ENCODE peak calls at places on chromosomes 1 and 21, in nine cellular contexts. One of them, this sample, is unnamed.

GRCh38 chr1:52032785-52033131 is 852 bp downstream of the KTI12 start:
- DNase-seq in T-cell: no peak
- DNase-seq in AG04449: no peak
- DNase-seq in H54: peak; percentile 23
- DNase-seq in glutamatergic neuron: peak; percentile 55
- DNase-seq in stimulated activated CD4-positive, alpha-beta T cell treated with anti-CD3 and anti-CD28 coated beads, Interleukin-4, amount 100 ng/mL, for 48 hours: no peak
- DNase-seq in neural progenitor cell: no peak
- DNase-seq in Caki2: peak; percentile 40
- DNase-seq in NCI-H1930: peak; percentile 27
- DNase-seq in this sample: peak; percentile 59

GRCh38 chr1:19424651-19425570 is 60.4 kb downstream of the CAPZB start:
- DNase-seq in H54: no peak
- DNase-seq in Caki2: no peak
- DNase-seq in AG04449: no peak
- DNase-seq in NCI-H1930: no peak
- DNase-seq in glutamatergic neuron: no peak
- DNase-seq in T-cell: no peak
- DNase-seq in neural progenitor cell: no peak
- DNase-seq in stimulated activated CD4-positive, alpha-beta T cell treated with anti-CD3 and anti-CD28 coated beads, Interleukin-4, amount 100 ng/mL, for 48 hours: no peak
- DNase-seq in this sample: no peak

GRCh38 chr1:16236495-16237342 is at the start of gene CPLANE2:
- DNase-seq in Caki2: peak; percentile 79
- DNase-seq in T-cell: peak; percentile 93
- DNase-seq in stimulated activated CD4-positive, alpha-beta T cell treated with anti-CD3 and anti-CD28 coated beads, Interleukin-4, amount 100 ng/mL, for 48 hours: peak; percentile 94
- DNase-seq in neural progenitor cell: peak; percentile 97
- DNase-seq in glutamatergic neuron: peak; percentile 96
- DNase-seq in NCI-H1930: peak; percentile 90
- DNase-seq in AG04449: no peak
- DNase-seq in H54: peak; percentile 75
- DNase-seq in this sample: peak; percentile 92

GRCh38 chr21:40546657-40547056 is 300.3 kb downstream of the DSCAM start:
- DNase-seq in AG04449: no peak
- DNase-seq in T-cell: no peak
- DNase-seq in stimulated activated CD4-positive, alpha-beta T cell treated with anti-CD3 and anti-CD28 coated beads, Interleukin-4, amount 100 ng/mL, for 48 hours: no peak
- DNase-seq in H54: no peak
- DNase-seq in neural progenitor cell: no peak
- DNase-seq in NCI-H1930: no peak
- DNase-seq in Caki2: no peak
- DNase-seq in glutamatergic neuron: no peak
- DNase-seq in this sample: no peak

GRCh38 chr1:191963286-191963685 is 195.0 kb upstream of the RGS18 start:
- DNase-seq in T-cell: no peak
- DNase-seq in AG04449: peak; percentile 17
- DNase-seq in glutamatergic neuron: no peak
- DNase-seq in stimulated activated CD4-positive, alpha-beta T cell treated with anti-CD3 and anti-CD28 coated beads, Interleukin-4, amount 100 ng/mL, for 48 hours: no peak
- DNase-seq in Caki2: no peak
- DNase-seq in neural progenitor cell: no peak
- DNase-seq in H54: no peak
- DNase-seq in NCI-H1930: no peak
- DNase-seq in this sample: no peak

GRCh38 chr1:46768445-46768844 is 30.4 kb upstream of the CYP4B1 start:
- DNase-seq in AG04449: no peak
- DNase-seq in neural progenitor cell: no peak
- DNase-seq in NCI-H1930: no peak
- DNase-seq in T-cell: no peak
- DNase-seq in stimulated activated CD4-positive, alpha-beta T cell treated with anti-CD3 and anti-CD28 coated beads, Interleukin-4, amount 100 ng/mL, for 48 hours: no peak
- DNase-seq in H54: no peak
- DNase-seq in glutamatergic neuron: no peak
- DNase-seq in Caki2: no peak
- DNase-seq in this sample: no peak

GRCh38 chr1:22861764-22862440 is 110.8 kb downstream of the LACTBL1 start:
- DNase-seq in neural progenitor cell: peak; percentile 61
- DNase-seq in H54: peak; percentile 53
- DNase-seq in stimulated activated CD4-positive, alpha-beta T cell treated with anti-CD3 and anti-CD28 coated beads, Interleukin-4, amount 100 ng/mL, for 48 hours: no peak
- DNase-seq in T-cell: no peak
- DNase-seq in AG04449: peak; percentile 28
- DNase-seq in NCI-H1930: no peak
- DNase-seq in glutamatergic neuron: peak; percentile 64
- DNase-seq in Caki2: peak; percentile 11
- DNase-seq in this sample: peak; percentile 72

GRCh38 chr1:50959303-50959912 is 659 bp downstream of the FAF1 start:
- DNase-seq in stimulated activated CD4-positive, alpha-beta T cell treated with anti-CD3 and anti-CD28 coated beads, Interleukin-4, amount 100 ng/mL, for 48 hours: no peak
- DNase-seq in NCI-H1930: no peak
- DNase-seq in T-cell: peak; percentile 18
- DNase-seq in AG04449: no peak
- DNase-seq in H54: no peak
- DNase-seq in glutamatergic neuron: no peak
- DNase-seq in Caki2: peak; percentile 47
- DNase-seq in neural progenitor cell: no peak
- DNase-seq in this sample: peak; percentile 54

GRCh38 chr1:184753608-184754478 is 815 bp downstream of the EDEM3 start:
- DNase-seq in AG04449: no peak
- DNase-seq in Caki2: no peak
- DNase-seq in H54: peak; percentile 16
- DNase-seq in stimulated activated CD4-positive, alpha-beta T cell treated with anti-CD3 and anti-CD28 coated beads, Interleukin-4, amount 100 ng/mL, for 48 hours: no peak
- DNase-seq in glutamatergic neuron: peak; percentile 72
- DNase-seq in neural progenitor cell: peak; percentile 79
- DNase-seq in T-cell: peak; percentile 17
- DNase-seq in NCI-H1930: no peak
- DNase-seq in this sample: peak; percentile 76

This sample was measured in lung microvascular endothelial cell.